ENCODE peak calls at places on chromosomes 1 and 21, in six cellular contexts. M is activated CD4-positive, CD25-positive, alpha-beta regulatory T cell; Z is DMS53; F is stimulated activated naive CD8-positive, alpha-beta T cell treated with anti-CD3 and anti-CD28 coated beads, Interleukin-15, Interleukin-2, amounts not matched to agents 100 U/mL and 50 U/mL, for 24 hours; W is iris pigment epithelial cell; X is HTR-8/SVneo. P is an unnamed sample.

GRCh38 chr1:85936057-85936456 is 220.5 kb downstream of the COL24A1 start:
- DNase-seq in M (no peak), Z (no peak), F (no peak), W (no peak), X (no peak), P (no peak)

GRCh38 chr21:32467291-32467690 is 54.8 kb downstream of the EVA1C start:
- DNase-seq in M (no peak), Z (no peak), F (no peak), W (no peak), X (no peak), P (no peak)

GRCh38 chr1:178939328-178939727 is 68.5 kb upstream of the ANGPTL1 start:
- DNase-seq in M (no peak), Z (no peak), F (no peak), W (no peak), X (no peak), P (no peak)

GRCh38 chr1:94095744-94096469 is 25.0 kb downstream of the ABCA4 start:
- DNase-seq in M (no peak), Z (no peak), F (no peak), W (peak), X (no peak), P (no peak)

GRCh38 chr1:162885265-162885664 is 24.3 kb upstream of the CCDC190 start:
- DNase-seq in M (no peak), Z (no peak), F (no peak), W (no peak), X (no peak), P (no peak)

GRCh38 chr1:198771562-198772153 is 132.8 kb downstream of the PTPRC start:
- DNase-seq in M (no peak), Z (peak), F (no peak), W (peak), X (peak), P (peak)

GRCh38 chr1:87219141-87219540 is 109.5 kb upstream of the LMO4 start:
- DNase-seq in M (no peak), Z (no peak), F (no peak), W (no peak), X (no peak), P (no peak)

GRCh38 chr1:110068646-110069301 is 1.7 kb downstream of the ALX3 start:
- DNase-seq in M (no peak), Z (no peak), F (peak), W (no peak), X (no peak), P (no peak)

GRCh38 chr1:8497196-8497878 is 179.4 kb downstream of the SLC45A1 start:
- DNase-seq in M (no peak), Z (peak), F (no peak), W (peak), X (peak), P (no peak)

GRCh38 chr1:67722292-67722944 is 37.4 kb downstream of the GADD45A start:
- DNase-seq in M (no peak), Z (peak), F (no peak), W (peak), X (no peak), P (no peak)

GRCh38 chr1:13700521-13701273 is 709 bp downstream of the PRDM2 start:
- DNase-seq in M (no peak), Z (peak), F (peak), W (no peak), X (peak), P (no peak)

GRCh38 chr1:27979151-27979858 is 19.5 kb downstream of the XKR8 start:
- DNase-seq in M (no peak), Z (peak), F (no peak), W (peak), X (peak), P (peak)

GRCh38 chr1:32142446-32143301 is 34.8 kb downstream of the KPNA6 start:
- DNase-seq in M (no peak), Z (peak), F (no peak), W (peak), X (no peak), P (no peak)

GRCh38 chr1:29639156-29639736 is 402.9 kb downstream of the PTPRU start:
- DNase-seq in M (no peak), Z (peak), F (no peak), W (no peak), X (no peak), P (no peak)

GRCh38 chr1:198935371-198935921 is 296.6 kb downstream of the PTPRC start:
- DNase-seq in M (no peak), Z (peak), F (peak), W (peak), X (peak), P (peak)

GRCh38 chr1:199333180-199333579 is 694.3 kb upstream of the NR5A2 start:
- DNase-seq in M (no peak), Z (no peak), F (no peak), W (no peak), X (no peak), P (no peak)

GRCh38 chr1:183569141-183569540 is 21.1 kb downstream of the NCF2 start:
- DNase-seq in M (no peak), Z (peak), F (no peak), W (peak), X (peak), P (peak)

GRCh38 chr1:121586369-121587229 is 401.8 kb downstream of the SRGAP2C start:
- DNase-seq in M (no peak), Z (peak), F (no peak), W (no peak), X (no peak), P (peak)

GRCh38 chr1:1779691-1780597 is 1.7 kb upstream of the NADK start:
- DNase-seq in M (no peak), Z (peak), F (peak), W (peak), X (no peak), P (no peak)

GRCh38 chr1:11487196-11487751 is 8.3 kb downstream of the DISP3 start:
- DNase-seq in M (no peak), Z (no peak), F (no peak), W (no peak), X (no peak), P (no peak)

GRCh38 chr1:40477680-40478057 is 579 bp downstream of the ZFP69 start:
- DNase-seq in M (no peak), Z (peak), F (peak), W (peak), X (peak), P (no peak)

GRCh38 chr1:210416049-210416448 is 87.3 kb downstream of the HHAT start:
- DNase-seq in M (no peak), Z (no peak), F (no peak), W (no peak), X (no peak), P (no peak)